ENCODE peak calls at places on chromosome 20, in five cellular contexts. R, U, A, P and W are unnamed samples.

GRCh38 chr20:46332373-46333135 is 24.3 kb upstream of the CDH22 start:
- DNase-seq in R (no peak), U (no peak), A (no peak), P (no peak), W (no peak)

GRCh38 chr20:14341782-14342181 is 4.4 kb upstream of the FLRT3 start:
- DNase-seq in R (no peak), U (no peak), A (no peak), P (no peak), W (no peak)

GRCh38 chr20:62603021-62603906 is 39.0 kb upstream of the SLCO4A1 start:
- DNase-seq in R (peak; percentile 59), U (no peak), A (peak; percentile 31), P (peak; percentile 98), W (peak; percentile 28)

GRCh38 chr20:25042531-25043498 is 15.1 kb downstream of the ACSS1 start:
- DNase-seq in R (peak; percentile 70), U (no peak), A (peak; percentile 52), P (no peak), W (no peak)

GRCh38 chr20:63071541-63072181 is 64.9 kb upstream of the BHLHE23 start:
- DNase-seq in R (no peak), U (no peak), A (no peak), P (peak; percentile 63), W (peak; percentile 55)

GRCh38 chr20:63548542-63548941 is 993 bp upstream of the SRMS start:
- DNase-seq in R (no peak), U (no peak), A (no peak), P (no peak), W (no peak)

GRCh38 chr20:20373046-20373706 is 5.3 kb downstream of the INSM1 start:
- DNase-seq in R (no peak), U (no peak), A (no peak), P (peak; percentile 16), W (peak; percentile 18)

GRCh38 chr20:49418832-49419231 is 63.6 kb downstream of the KCNB1 start:
- DNase-seq in R (no peak), U (no peak), A (no peak), P (no peak), W (no peak)

GRCh38 chr20:13701486-13701885 is 62.8 kb upstream of the TASP1 start:
- DNase-seq in R (no peak), U (no peak), A (no peak), P (peak; percentile 10), W (no peak)

GRCh38 chr20:38109025-38109541 is 56.0 kb downstream of the TGM2 start:
- DNase-seq in R (peak; percentile 84), U (no peak), A (peak; percentile 46), P (no peak), W (no peak)

GRCh38 chr20:59165794-59166709 is 2.4 kb downstream of the ZNF831 start:
- DNase-seq in R (no peak), U (no peak), A (no peak), P (no peak), W (no peak)

GRCh38 chr20:47534405-47534804 is 32.7 kb downstream of the NCOA3 start:
- DNase-seq in R (no peak), U (no peak), A (no peak), P (no peak), W (no peak)

GRCh38 chr20:10307359-10307735 is 88.7 kb downstream of the SNAP25 start:
- DNase-seq in R (no peak), U (no peak), A (no peak), P (no peak), W (no peak)

GRCh38 chr20:34415079-34415478 is 52.0 kb downstream of the ITCH start:
- DNase-seq in R (no peak), U (no peak), A (no peak), P (no peak), W (peak; percentile 37)

GRCh38 chr20:11553603-11554002 is 364.1 kb upstream of the BTBD3 start:
- DNase-seq in R (no peak), U (no peak), A (no peak), P (peak; percentile 54), W (peak; percentile 13)

GRCh38 chr20:49259284-49259683 is 18.6 kb downstream of the ZNFX1 start:
- DNase-seq in R (no peak), U (no peak), A (no peak), P (no peak), W (no peak)

GRCh38 chr20:20196610-20197009 is 144.3 kb downstream of the CFAP61 start:
- DNase-seq in R (no peak), U (no peak), A (no peak), P (no peak), W (no peak)

GRCh38 chr20:50654899-50655298 is 36.4 kb downstream of the RIPOR3 start:
- DNase-seq in R (no peak), U (no peak), A (no peak), P (no peak), W (no peak)

GRCh38 chr20:22501566-22502344 is 82.6 kb downstream of the FOXA2 start:
- DNase-seq in R (no peak), U (no peak), A (no peak), P (no peak), W (no peak)

GRCh38 chr20:9185511-9185910 is 116.6 kb downstream of the PLCB4 start:
- DNase-seq in R (no peak), U (no peak), A (no peak), P (peak; percentile 52), W (peak; percentile 4)

GRCh38 chr20:61257596-61257995 is 5.5 kb downstream of the CDH4 start:
- DNase-seq in R (no peak), U (no peak), A (no peak), P (no peak), W (no peak)

GRCh38 chr20:62624325-62624690 is 18.0 kb upstream of the SLCO4A1 start:
- DNase-seq in R (no peak), U (no peak), A (no peak), P (peak; percentile 40), W (no peak)

GRCh38 chr20:44790994-44791393 is 19.4 kb downstream of the RIMS4 start:
- DNase-seq in R (no peak), U (no peak), A (no peak), P (no peak), W (no peak)
- TF ChIP-seq CTCF in R (no peak), U (no peak), A (no peak), P (no peak), W (no peak)

GRCh38 chr20:382291-383115 is 1.9 kb downstream of the TRIB3 start:
- DNase-seq in R (no peak), U (no peak), A (no peak), P (peak; percentile 48), W (peak; percentile 44)
- H3K4me3 ChIP-seq in R (peak overlapping the region; percentile 68), U (peak overlapping the region; percentile 82), A (no peak overlapping the region), P (peak overlapping the region; percentile 80), W (peak overlapping the region; percentile 91)

GRCh38 chr20:17377222-17377621 is 150.4 kb downstream of the PCSK2 start:
- DNase-seq in R (no peak), U (no peak), A (no peak), P (no peak), W (no peak)
- TF ChIP-seq CTCF in R (no peak), U (no peak), A (no peak), P (no peak), W (no peak)

GRCh38 chr20:2738331-2738730 is 45.8 kb downstream of the EBF4 start:
- DNase-seq in R (no peak), U (no peak), A (no peak), P (no peak), W (no peak)
- H3K4me3 ChIP-seq in R (no peak overlapping the region), U (no peak overlapping the region), A (no peak overlapping the region), P (no peak overlapping the region), W (no peak overlapping the region)

GRCh38 chr20:40741507-40742106 is 52.6 kb upstream of the MAFB start:
- DNase-seq in R (peak; percentile 27), U (peak; percentile 56), A (peak; percentile 52), P (peak; percentile 59), W (peak; percentile 49)
- TF ChIP-seq CTCF in R (peak; percentile 70), U (peak; percentile 61), A (peak; percentile 55), P (peak; percentile 78), W (peak; percentile 86)

GRCh38 chr20:17963114-17963897 is 5.3 kb downstream of the SNX5 start:
- DNase-seq in R (no peak), U (no peak), A (no peak), P (no peak), W (no peak)

GRCh38 chr20:17959257-17959627 is 9.4 kb downstream of the SNX5 start:
- DNase-seq in R (no peak), U (no peak), A (no peak), P (no peak), W (no peak)

GRCh38 chr20:17961600-17961965 is 7.0 kb downstream of the SNX5 start:
- DNase-seq in R (no peak), U (no peak), A (no peak), P (no peak), W (no peak)

GRCh38 chr20:17958326-17959256 is 10.0 kb downstream of the SNX5 start:
- DNase-seq in R (no peak), U (no peak), A (no peak), P (peak; percentile 43), W (no peak)

GRCh38 chr20:17960927-17961599 is 7.5 kb downstream of the SNX5 start:
- DNase-seq in R (peak; percentile 67), U (no peak), A (peak; percentile 45), P (no peak), W (no peak)
- H3K4me3 ChIP-seq in R (peak overlapping the region; percentile 10), U (no peak overlapping the region), A (no peak overlapping the region), P (no peak overlapping the region), W (no peak overlapping the region)

GRCh38 chr20:17287503-17287902 is 60.7 kb downstream of the PCSK2 start:
- DNase-seq in R (no peak), U (no peak), A (no peak), P (no peak), W (no peak)

DNA sequence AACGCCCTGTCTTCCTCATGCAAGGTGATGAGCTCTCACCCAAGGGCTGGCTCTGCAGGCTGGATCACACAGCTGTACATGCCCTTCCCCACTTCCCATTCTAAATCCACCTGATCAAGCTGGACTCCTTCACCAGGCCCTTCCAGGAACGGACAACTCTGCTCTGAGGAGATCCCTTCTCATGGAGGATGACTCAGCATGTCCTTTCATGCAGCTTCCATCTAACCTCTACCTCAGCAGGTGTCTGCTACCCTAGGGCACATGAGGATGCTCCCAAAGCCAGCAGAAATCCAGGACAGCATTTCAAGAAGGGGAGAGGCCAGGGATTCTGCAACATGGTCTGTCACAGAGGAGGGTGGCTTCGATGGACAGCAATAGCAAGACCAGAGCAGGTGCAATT is 61.2 kb downstream of the PCSK2 start:
- DNase-seq in R (no peak), U (no peak), A (no peak), P (no peak), W (no peak)
- TF ChIP-seq CTCF in R (no peak), U (no peak), A (no peak), P (no peak), W (no peak)